ENCODE peak calls at places on chromosomes 11 and 22, in four cellular contexts. C is HEK293T; R is activated CD4-positive, alpha-beta T cell treated with anti-CD3 and anti-CD28 coated beads, Interleukin-2, amount 50 U/mL, for 1 hour; M is hippocampal formation. N is an unnamed sample.
A peak's percentile ranks its signal among the peaks of the same experiment; 100 is the strongest.

GRCh38 chr11:316031-316701 is 2.3 kb downstream of the IFITM1 start:
- DNase-seq in C (no peak), R (no peak), M (no peak), N (no peak)

GRCh38 chr11:19982761-19983495 is 177.3 kb downstream of the DBX1 start:
- DNase-seq in C (no peak), R (no peak), M (no peak), N (peak; percentile 43)

GRCh38 chr22:45322873-45323525 is 13.3 kb downstream of the FAM118A start:
- DNase-seq in C (no peak), R (no peak), M (no peak), N (no peak)

GRCh38 chr22:44358723-44359440 is 46.1 kb upstream of the SHISAL1 start:
- DNase-seq in C (no peak), R (no peak), M (no peak), N (no peak)

GRCh38 chr22:47713880-47714452 is 951.5 kb downstream of the TBC1D22A start:
- DNase-seq in C (no peak), R (no peak), M (no peak), N (no peak)

GRCh38 chr11:126115820-126116319 is 53.2 kb upstream of the CDON start:
- DNase-seq in C (peak; percentile 68), R (no peak), M (no peak), N (peak; percentile 78)

GRCh38 chr11:111605681-111606080 is 3.4 kb downstream of the SIK2 start:
- DNase-seq in C (no peak), R (no peak), M (peak; percentile 10), N (no peak)

GRCh38 chr11:79447039-79447438 is 6.2 kb upstream of the TENM4 start:
- DNase-seq in C (no peak), R (no peak), M (no peak), N (no peak)

GRCh38 chr11:120950880-120951279 is 73.0 kb upstream of the TBCEL start:
- DNase-seq in C (no peak), R (no peak), M (no peak), N (no peak)

GRCh38 chr11:8262552-8263108 is 1.0 kb downstream of the LMO1 start:
- DNase-seq in C (peak; percentile 68), R (no peak), M (no peak), N (peak; percentile 63)

GRCh38 chr11:44766112-44766971 is 39.6 kb downstream of the TSPAN18 start:
- DNase-seq in C (peak; percentile 21), R (no peak), M (no peak), N (peak; percentile 93)

GRCh38 chr11:119585038-119585666 is 143.8 kb downstream of the NECTIN1 start:
- DNase-seq in C (no peak), R (no peak), M (no peak), N (peak; percentile 32)

GRCh38 chr11:66891849-66892660 is 35.2 kb downstream of the LRFN4 start:
- DNase-seq in C (peak; percentile 39), R (no peak), M (no peak), N (peak; percentile 94)

GRCh38 chr11:117226388-117227385 is 5.2 kb downstream of the PCSK7 start:
- DNase-seq in C (peak; percentile 77), R (peak; percentile 32), M (peak; percentile 90), N (peak; percentile 73)

GRCh38 chr22:26985217-26985616 is 327.8 kb downstream of the MIAT start:
- DNase-seq in C (no peak), R (no peak), M (no peak), N (no peak)

GRCh38 chr11:44006882-44007495 is 40.8 kb upstream of the ACCSL start:
- DNase-seq in C (no peak), R (no peak), M (no peak), N (no peak)

GRCh38 chr22:17597217-17597616 is 31.3 kb downstream of the ATP6V1E1 start:
- DNase-seq in C (no peak), R (no peak), M (no peak), N (no peak)

GRCh38 chr22:20904008-20904979 is 12.9 kb upstream of the CRKL start:
- DNase-seq in C (no peak), R (no peak), M (no peak), N (peak; percentile 87)

GRCh38 chr11:72010529-72011233 is 12.0 kb downstream of the IL18BP start:
- DNase-seq in C (no peak), R (no peak), M (peak; percentile 21), N (no peak)

GRCh38 chr11:72764503-72764902 is 12.3 kb upstream of the ARAP1 start:
- DNase-seq in C (no peak), R (no peak), M (no peak), N (no peak)

GRCh38 chr11:35524780-35525179 is 636 bp downstream of the PAMR1 start:
- DNase-seq in C (no peak), R (no peak), M (no peak), N (peak; percentile 50)

GRCh38 chr11:60934091-60934789 is 10.0 kb downstream of the TMEM132A start:
- DNase-seq in C (no peak), R (no peak), M (no peak), N (no peak)

GRCh38 chr11:87878373-87878779 is 296.9 kb downstream of the RAB38 start:
- DNase-seq in C (peak; percentile 9), R (no peak), M (peak; percentile 49), N (peak; percentile 48)

GRCh38 chr22:45667486-45667885 is 4.1 kb upstream of the ATXN10 start:
- DNase-seq in C (no peak), R (no peak), M (no peak), N (no peak)

GRCh38 chr11:113241190-113242051 is 73.0 kb upstream of the TTC12 start:
- DNase-seq in C (no peak), R (no peak), M (no peak), N (peak; percentile 20)

GRCh38 chr22:29946220-29946619 is 63.2 kb downstream of the MTMR3 start:
- DNase-seq in C (no peak), R (no peak), M (no peak), N (no peak)

GRCh38 chr11:97739892-97740782 is 1280.6 kb upstream of the CNTN5 start:
- DNase-seq in C (no peak), R (no peak), M (no peak), N (peak; percentile 83)

N was measured in astrocyte of the spinal cord.